ENCODE peak calls at places on chromosomes 5 and 9, in six cellular contexts. One of them, this sample, is unnamed.

GRCh38 chr5:57193757-57194413 is 20.0 kb downstream of the GPBP1 start:
- DNase-seq in kidney tubule cell: no peak
- DNase-seq in RWPE1: no peak
- DNase-seq in AG09319: no peak
- DNase-seq in endothelial cell: no peak
- DNase-seq in A549: no peak
- DNase-seq in this sample: no peak

GRCh38 chr9:131657456-131657855 is 82.4 kb downstream of the RAPGEF1 start:
- DNase-seq in kidney tubule cell: peak
- DNase-seq in AG09319: no peak
- DNase-seq in RWPE1: no peak
- DNase-seq in A549: no peak
- DNase-seq in endothelial cell: no peak
- DNase-seq in this sample: no peak

GRCh38 chr9:5042661-5043178 is 57.6 kb downstream of the JAK2 start:
- DNase-seq in RWPE1: no peak
- DNase-seq in AG09319: no peak
- DNase-seq in kidney tubule cell: no peak
- DNase-seq in endothelial cell: no peak
- DNase-seq in A549: no peak
- DNase-seq in this sample: no peak

GRCh38 chr5:25181249-25181648 is 536.5 kb upstream of the CDH10 start:
- DNase-seq in AG09319: no peak
- DNase-seq in A549: no peak
- DNase-seq in kidney tubule cell: no peak
- DNase-seq in RWPE1: no peak
- DNase-seq in endothelial cell: no peak
- DNase-seq in this sample: peak

GRCh38 chr9:112831969-112832368 is 58.7 kb downstream of the SLC46A2 start:
- DNase-seq in endothelial cell: no peak
- DNase-seq in AG09319: no peak
- DNase-seq in A549: no peak
- DNase-seq in RWPE1: no peak
- DNase-seq in kidney tubule cell: no peak
- DNase-seq in this sample: no peak

GRCh38 chr5:59321631-59322030 is 571.9 kb downstream of the PDE4D start:
- DNase-seq in RWPE1: no peak
- DNase-seq in A549: no peak
- DNase-seq in AG09319: no peak
- DNase-seq in kidney tubule cell: no peak
- DNase-seq in endothelial cell: no peak
- DNase-seq in this sample: no peak

GRCh38 chr9:135303280-135303647 is 176.3 kb upstream of the PPP1R26 start:
- DNase-seq in kidney tubule cell: no peak
- DNase-seq in RWPE1: no peak
- DNase-seq in A549: no peak
- DNase-seq in endothelial cell: no peak
- DNase-seq in AG09319: no peak
- DNase-seq in this sample: no peak

GRCh38 chr9:134492281-134492691 is 149.3 kb upstream of the COL5A1 start:
- DNase-seq in kidney tubule cell: no peak
- DNase-seq in RWPE1: no peak
- DNase-seq in AG09319: peak
- DNase-seq in A549: no peak
- DNase-seq in endothelial cell: no peak
- DNase-seq in this sample: no peak

GRCh38 chr5:111401906-111402305 is 110.4 kb downstream of the STARD4 start:
- DNase-seq in kidney tubule cell: no peak
- DNase-seq in A549: no peak
- DNase-seq in AG09319: no peak
- DNase-seq in RWPE1: no peak
- DNase-seq in endothelial cell: no peak
- DNase-seq in this sample: no peak

GRCh38 chr5:38013107-38013506 is 173.3 kb upstream of the GDNF start:
- DNase-seq in kidney tubule cell: no peak
- DNase-seq in endothelial cell: no peak
- DNase-seq in RWPE1: no peak
- DNase-seq in AG09319: no peak
- DNase-seq in A549: no peak
- DNase-seq in this sample: no peak

GRCh38 chr5:173016621-173017046 is 33.1 kb downstream of the ATP6V0E1 start:
- DNase-seq in A549: peak
- DNase-seq in endothelial cell: peak
- DNase-seq in kidney tubule cell: peak
- DNase-seq in RWPE1: peak
- DNase-seq in AG09319: peak
- DNase-seq in this sample: no peak

GRCh38 chr5:176153741-176154140 is 84.5 kb upstream of the SIMC1 start:
- DNase-seq in A549: no peak
- DNase-seq in AG09319: no peak
- DNase-seq in endothelial cell: no peak
- DNase-seq in RWPE1: no peak
- DNase-seq in kidney tubule cell: no peak
- DNase-seq in this sample: no peak

GRCh38 chr5:38515648-38516047 is 40.8 kb downstream of the LIFR start:
- DNase-seq in kidney tubule cell: no peak
- DNase-seq in RWPE1: peak
- DNase-seq in AG09319: no peak
- DNase-seq in endothelial cell: no peak
- DNase-seq in A549: no peak
- DNase-seq in this sample: no peak

GRCh38 chr5:135753990-135754389 is 80.5 kb upstream of the SLC25A48 start:
- DNase-seq in endothelial cell: no peak
- DNase-seq in kidney tubule cell: no peak
- DNase-seq in A549: no peak
- DNase-seq in RWPE1: no peak
- DNase-seq in AG09319: no peak
- DNase-seq in this sample: no peak

GRCh38 chr9:13351768-13352386 is 72.4 kb upstream of the MPDZ start:
- DNase-seq in endothelial cell: peak
- DNase-seq in AG09319: no peak
- DNase-seq in kidney tubule cell: peak
- DNase-seq in RWPE1: peak
- DNase-seq in A549: peak
- DNase-seq in this sample: no peak

GRCh38 chr5:371811-372555 is 50.5 kb downstream of the AHRR start:
- DNase-seq in AG09319: no peak
- DNase-seq in RWPE1: no peak
- DNase-seq in A549: no peak
- DNase-seq in kidney tubule cell: no peak
- DNase-seq in endothelial cell: no peak
- DNase-seq in this sample: peak